ENCODE peak calls at places on chromosomes 3 and 15, in eight cellular contexts. M is SW480; R is Caco-2; K is SW 1271; Q is CMK; E is HuH-7; J is lower lobe of right lung; Y is stimulated activated CD8-positive, alpha-beta memory T cell treated with anti-CD3 and anti-CD28 coated beads, Interleukin-2, amount 100 ng/mL, for 48 hours. W is an unnamed sample.

GRCh38 chr3:184603156-184604030 is 41.8 kb downstream of the EPHB3 start:
- DNase-seq in M (no peak), R (no peak), K (no peak), Q (no peak), E (peak), J (no peak), Y (no peak), W (no peak)

GRCh38 chr3:50617096-50617791 is at the start of gene MAPKAPK3:
- DNase-seq in M (no peak), R (no peak), K (no peak), Q (no peak), E (peak), J (no peak), Y (no peak), W (no peak)

GRCh38 chr3:172449468-172450149 is 1.4 kb upstream of the GHSR start:
- DNase-seq in M (no peak), R (peak), K (no peak), Q (no peak), E (peak), J (no peak), Y (no peak), W (peak)

GRCh38 chr15:42726114-42726513 is 10.8 kb downstream of the CDAN1 start:
- DNase-seq in M (no peak), R (no peak), K (no peak), Q (no peak), E (no peak), J (no peak), Y (no peak), W (no peak)

GRCh38 chr3:63656791-63657190 is 4.3 kb downstream of the SNTN start:
- DNase-seq in M (no peak), R (no peak), K (no peak), Q (no peak), E (no peak), J (no peak), Y (no peak), W (no peak)

GRCh38 chr15:56919708-56920637 is 1.5 kb downstream of the TCF12 start:
- DNase-seq in M (peak), R (no peak), K (no peak), Q (no peak), E (peak), J (peak), Y (no peak), W (peak)

GRCh38 chr15:57607570-57608000 is 15.9 kb downstream of the MYZAP start:
- DNase-seq in M (peak), R (no peak), K (no peak), Q (no peak), E (no peak), J (peak), Y (no peak), W (no peak)

GRCh38 chr3:9730747-9731205 is 759 bp upstream of the BRPF1 start:
- DNase-seq in M (no peak), R (no peak), K (no peak), Q (no peak), E (peak), J (no peak), Y (no peak), W (no peak)

GRCh38 chr15:66094331-66094730 is 159.2 kb downstream of the MEGF11 start:
- DNase-seq in M (no peak), R (no peak), K (no peak), Q (no peak), E (no peak), J (no peak), Y (no peak), W (no peak)

GRCh38 chr15:45550436-45550835 is 27.9 kb upstream of the SLC30A4 start:
- DNase-seq in M (no peak), R (no peak), K (no peak), Q (no peak), E (no peak), J (no peak), Y (no peak), W (no peak)

GRCh38 chr3:99419111-99419510 is 219.3 kb upstream of the COL8A1 start:
- DNase-seq in M (no peak), R (no peak), K (no peak), Q (no peak), E (no peak), J (no peak), Y (no peak), W (peak)

GRCh38 chr15:76185716-76186115 is 125.6 kb downstream of the ETFA start:
- DNase-seq in M (peak), R (peak), K (no peak), Q (peak), E (peak), J (no peak), Y (no peak), W (peak)

GRCh38 chr3:169278092-169278491 is 385.4 kb downstream of the MECOM start:
- DNase-seq in M (no peak), R (no peak), K (no peak), Q (no peak), E (no peak), J (no peak), Y (no peak), W (no peak)

GRCh38 chr3:129892857-129893615 is 475 bp downstream of the TMCC1 start:
- DNase-seq in M (peak), R (peak), K (no peak), Q (peak), E (peak), J (peak), Y (peak), W (no peak)

GRCh38 chr3:36373084-36373483 is 7.2 kb upstream of the STAC start:
- DNase-seq in M (no peak), R (no peak), K (no peak), Q (no peak), E (no peak), J (no peak), Y (no peak), W (peak)

GRCh38 chr15:55915876-55916567 is 77.4 kb downstream of the NEDD4 start:
- DNase-seq in M (no peak), R (no peak), K (no peak), Q (no peak), E (no peak), J (no peak), Y (no peak), W (no peak)

GRCh38 chr3:44516230-44516629 is 38.8 kb upstream of the ZNF445 start:
- DNase-seq in M (no peak), R (no peak), K (no peak), Q (no peak), E (no peak), J (no peak), Y (no peak), W (no peak)

GRCh38 chr15:25743160-25743908 is 119.8 kb downstream of the ATP10A start:
- DNase-seq in M (no peak), R (no peak), K (no peak), Q (no peak), E (no peak), J (no peak), Y (no peak), W (no peak)

GRCh38 chr15:74312445-74313007 is 54.9 kb downstream of the CYP11A1 start:
- DNase-seq in M (no peak), R (no peak), K (no peak), Q (no peak), E (no peak), J (no peak), Y (no peak), W (no peak)

GRCh38 chr15:95653361-95653805 is 677.1 kb upstream of the NR2F2 start:
- DNase-seq in M (no peak), R (no peak), K (no peak), Q (no peak), E (no peak), J (no peak), Y (no peak), W (no peak)

GRCh38 chr3:197428961-197429360 is 126.8 kb downstream of the BDH1 start:
- DNase-seq in M (no peak), R (peak), K (no peak), Q (no peak), E (no peak), J (no peak), Y (no peak), W (no peak)

GRCh38 chr3:15102256-15102655 is 3.3 kb upstream of the RBSN start:
- DNase-seq in M (no peak), R (no peak), K (no peak), Q (no peak), E (no peak), J (peak), Y (no peak), W (no peak)

GRCh38 chr3:133836497-133837158 is 31.0 kb downstream of the SRPRB start:
- DNase-seq in M (no peak), R (no peak), K (no peak), Q (no peak), E (no peak), J (no peak), Y (no peak), W (no peak)

GRCh38 chr3:152403632-152404066 is 134.9 kb downstream of the MBNL1 start:
- DNase-seq in M (no peak), R (no peak), K (no peak), Q (no peak), E (no peak), J (peak), Y (no peak), W (no peak)

GRCh38 chr3:24377218-24377993 is 117.2 kb downstream of the THRB start:
- DNase-seq in M (no peak), R (no peak), K (no peak), Q (no peak), E (no peak), J (no peak), Y (no peak), W (no peak)

GRCh38 chr3:60497922-60498321 is 753.3 kb downstream of the FHIT start:
- DNase-seq in M (no peak), R (no peak), K (no peak), Q (no peak), E (no peak), J (no peak), Y (no peak), W (no peak)

GRCh38 chr3:42937334-42937733 is 31.4 kb downstream of the ZNF662 start:
- DNase-seq in M (no peak), R (no peak), K (no peak), Q (no peak), E (no peak), J (no peak), Y (no peak), W (no peak)

GRCh38 chr3:154125378-154126030 is 4.3 kb downstream of the ARHGEF26 start:
- DNase-seq in M (peak), R (peak), K (no peak), Q (no peak), E (no peak), J (no peak), Y (no peak), W (no peak)